ENCODE peak calls at places on chromosomes 4 and X, in six cellular contexts. E is aorta; C is epithelial cell of prostate; T is breast epithelium; F is ascending aorta; Q is effector memory CD4-positive, alpha-beta T cell. B is an unnamed sample.

GRCh38 chrX:69031181-69031580 is 134.1 kb downstream of the PJA1 start:
- DNase-seq in T (no peak), E (no peak), Q (no peak), C (no peak), F (peak), B (no peak)

GRCh38 chr4:186727977-186728519 is 4.4 kb upstream of the FAT1 start:
- DNase-seq in T (no peak), E (no peak), F (no peak), Q (no peak), C (no peak), B (no peak)

GRCh38 chr4:69104719-69105275 is 8.5 kb downstream of the UGT2B7 start:
- DNase-seq in Q (no peak), F (no peak), T (no peak), C (no peak), E (no peak), B (no peak)

GRCh38 chr4:159049780-159050375 is 53.0 kb upstream of the RAPGEF2 start:
- DNase-seq in E (no peak), F (no peak), T (no peak), C (no peak), Q (no peak), B (no peak)

GRCh38 chrX:40272786-40273185 is 175.0 kb upstream of the BCOR start:
- DNase-seq in E (no peak), Q (no peak), C (no peak), F (no peak), T (no peak), B (no peak)

GRCh38 chr4:67436742-67437141 is 108.6 kb downstream of the CENPC start:
- DNase-seq in F (no peak), C (peak), Q (no peak), T (no peak), E (no peak), B (no peak)

GRCh38 chrX:126770179-126770578 is 49.4 kb upstream of the PRR32 start:
- DNase-seq in Q (no peak), E (no peak), C (no peak), T (no peak), F (no peak), B (no peak)

GRCh38 chr4:78517050-78517652 is 34.4 kb upstream of the ANXA3 start:
- DNase-seq in F (no peak), Q (no peak), E (no peak), C (no peak), T (no peak), B (no peak)

GRCh38 chrX:79330022-79330421 is 37.1 kb downstream of the ITM2A start:
- DNase-seq in E (no peak), F (no peak), Q (no peak), C (no peak), T (no peak), B (no peak)

GRCh38 chr4:83629945-83630684 is 94.2 kb downstream of the GPAT3 start:
- DNase-seq in F (no peak), Q (no peak), T (no peak), C (peak), E (no peak), B (no peak)

GRCh38 chr4:123833156-123833555 is 436.6 kb downstream of the SPRY1 start:
- DNase-seq in C (no peak), E (no peak), T (no peak), Q (no peak), F (no peak), B (no peak)

GRCh38 chrX:53445977-53446376 is 11.8 kb upstream of the HSD17B10 start:
- DNase-seq in T (no peak), C (no peak), E (no peak), Q (no peak), F (no peak), B (no peak)

GRCh38 chr4:144754562-144755410 is 108.8 kb downstream of the HHIP start:
- DNase-seq in F (no peak), C (no peak), E (no peak), T (no peak), Q (no peak), B (no peak)

GRCh38 chrX:55702611-55703010 is 14.9 kb upstream of the RRAGB start:
- DNase-seq in Q (no peak), T (no peak), E (no peak), C (no peak), F (no peak), B (no peak)
- H3K27ac ChIP-seq in Q (no peak), T (no peak), E (no peak), C (no peak), F (no peak), B (no peak)

GRCh38 chr4:95251568-95251967 is 297.2 kb downstream of the UNC5C start:
- DNase-seq in Q (no peak), C (no peak), T (no peak), E (no peak), F (no peak), B (no peak)

GRCh38 chr4:95255396-95256107 is 293.2 kb downstream of the UNC5C start:
- DNase-seq in C (no peak), E (no peak), Q (no peak), F (no peak), T (no peak), B (no peak)

GRCh38 chr4:95248713-95249401 is 299.9 kb downstream of the UNC5C start:
- DNase-seq in E (no peak), Q (no peak), T (no peak), F (no peak), C (no peak), B (no peak)

GRCh38 chr4:95249402-95250043 is 299.2 kb downstream of the UNC5C start:
- DNase-seq in F (no peak), C (no peak), T (no peak), E (no peak), Q (no peak), B (no peak)

DNA sequence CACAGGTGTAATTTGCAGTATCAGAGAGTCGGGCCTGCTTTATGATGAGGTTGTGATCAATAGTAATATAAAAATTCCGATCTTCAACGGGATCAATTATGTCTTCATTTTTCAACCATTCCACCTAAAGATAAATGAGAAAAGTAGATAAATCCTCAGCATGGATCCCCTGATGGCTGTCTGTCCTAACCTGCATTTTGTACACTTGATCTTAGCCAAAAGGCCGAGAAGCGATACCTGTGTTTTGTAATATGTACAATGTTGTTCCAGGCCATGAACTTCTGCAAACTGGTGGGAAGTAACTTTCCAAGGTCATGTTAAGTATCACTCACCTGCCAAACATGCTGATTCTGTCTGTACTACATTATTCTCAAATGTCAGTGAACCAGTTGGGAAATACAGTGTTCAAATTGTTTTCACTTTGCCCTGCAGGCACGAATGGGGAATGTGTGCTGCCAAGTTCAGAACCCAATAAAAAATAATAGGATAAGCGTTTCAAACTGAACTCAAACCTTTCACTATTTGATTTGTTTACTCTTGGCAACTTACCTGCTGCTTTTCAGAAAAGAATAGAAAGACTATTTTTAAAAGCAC is 298.1 kb downstream of the UNC5C start:
- DNase-seq in T (no peak), C (peak), F (no peak), E (no peak), Q (no peak), B (no peak)
- H3K27ac ChIP-seq in T (no peak), C (no peak), F (no peak), E (no peak), Q (no peak), B (no peak)

DNA sequence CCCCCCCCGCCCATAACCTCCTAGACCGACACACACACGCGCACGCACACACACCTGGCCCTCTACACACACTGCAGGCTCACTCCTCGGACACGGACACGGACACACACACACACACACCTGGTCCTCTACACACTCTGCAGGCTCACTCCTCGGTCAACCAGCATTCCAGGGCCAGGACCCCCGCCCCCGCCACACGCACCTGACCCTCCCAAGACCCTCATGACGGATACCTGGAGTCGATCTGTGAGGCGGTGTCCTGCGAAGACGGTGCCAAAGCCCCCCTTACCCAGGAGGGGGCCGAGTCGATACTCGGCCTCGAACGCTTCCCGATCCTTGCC is 551 bp downstream of the PIM2 start:
- DNase-seq in E (no peak), C (no peak), F (no peak), Q (no peak), T (no peak), B (no peak)
- H3K27ac ChIP-seq in E (peak), C (peak), F (peak), Q (peak), T (peak), B (peak)

GRCh38 chr4:142347241-142347640 is 498.9 kb downstream of the INPP4B start:
- DNase-seq in Q (no peak), E (no peak), T (no peak), C (peak), F (no peak), B (no peak)

GRCh38 chr4:142345909-142346308 is 500.2 kb downstream of the INPP4B start:
- DNase-seq in C (no peak), Q (no peak), F (no peak), T (no peak), E (no peak), B (no peak)

GRCh38 chr4:142350886-142351285 is 495.2 kb downstream of the INPP4B start:
- DNase-seq in E (no peak), T (no peak), C (no peak), Q (no peak), F (no peak), B (no peak)

GRCh38 chr4:142351958-142352357 is 494.1 kb downstream of the INPP4B start:
- DNase-seq in E (no peak), F (no peak), C (no peak), Q (no peak), T (no peak), B (no peak)

GRCh38 chr4:142348489-142349076 is 497.5 kb downstream of the INPP4B start:
- DNase-seq in F (no peak), C (no peak), E (no peak), Q (no peak), T (no peak), B (no peak)
- H3K27ac ChIP-seq in F (no peak), C (peak), E (no peak), Q (no peak), T (no peak), B (no peak)

DNA sequence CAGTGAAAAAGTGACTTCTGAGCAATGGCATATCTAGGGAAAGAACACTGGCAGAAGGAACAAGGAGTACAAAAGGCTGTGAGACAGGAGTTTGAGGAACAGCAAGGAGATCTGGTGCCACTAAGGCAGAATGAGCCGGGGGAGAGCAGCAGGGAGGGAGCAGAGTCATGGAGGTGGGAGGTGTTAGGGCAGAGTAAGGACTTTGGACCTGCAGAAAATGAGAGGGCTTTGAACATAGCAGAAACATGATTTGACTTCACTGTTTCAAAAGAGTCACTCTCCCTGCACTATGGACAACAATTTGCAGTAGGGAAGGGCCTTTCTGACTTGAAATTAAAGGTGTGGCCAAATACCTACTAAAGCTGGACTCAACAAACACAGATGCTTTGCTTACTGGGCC is 356.2 kb downstream of the ADGRL3 start:
- DNase-seq in F (no peak), T (no peak), E (no peak), C (no peak), Q (no peak), B (no peak)
- H3K27ac ChIP-seq in F (peak), T (no peak), E (no peak), C (no peak), Q (no peak), B (no peak)

GRCh38 chr4:38925492-38926418 is 58.1 kb downstream of the FAM114A1 start:
- DNase-seq in C (no peak), E (no peak), Q (no peak), T (no peak), F (no peak), B (peak)
- H3K27ac ChIP-seq in C (no peak), E (no peak), Q (no peak), T (no peak), F (no peak), B (peak)

DNA sequence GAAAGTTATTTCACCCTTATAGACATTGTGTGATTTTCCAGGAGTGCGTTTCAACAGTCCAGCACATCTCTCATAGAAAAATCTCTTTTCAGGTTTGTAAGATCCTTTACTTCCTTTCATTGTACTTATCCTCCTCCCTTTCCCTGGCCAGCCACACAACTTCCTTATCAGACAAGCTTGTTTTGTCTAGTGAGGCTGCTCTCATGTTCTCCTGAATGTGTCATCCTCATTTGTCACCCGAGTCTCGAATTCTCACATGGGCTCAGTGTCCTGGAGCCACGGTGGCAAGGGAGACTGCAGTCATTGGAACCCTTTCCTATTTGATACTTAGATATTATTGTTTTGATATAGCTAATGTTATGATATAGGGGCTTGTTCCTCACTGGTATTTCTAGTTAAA is 16.9 kb downstream of the SYNPO2 start:
- DNase-seq in C (no peak), F (no peak), E (no peak), Q (no peak), T (no peak), B (no peak)
- H3K27ac ChIP-seq in C (no peak), F (peak), E (peak), Q (no peak), T (peak), B (no peak)

GRCh38 chr4:8275511-8275910 is 6.0 kb downstream of the HTRA3 start:
- DNase-seq in F (no peak), C (no peak), T (no peak), Q (no peak), E (no peak), B (no peak)
- H3K27ac ChIP-seq in F (peak), C (no peak), T (no peak), Q (no peak), E (no peak), B (no peak)

DNA sequence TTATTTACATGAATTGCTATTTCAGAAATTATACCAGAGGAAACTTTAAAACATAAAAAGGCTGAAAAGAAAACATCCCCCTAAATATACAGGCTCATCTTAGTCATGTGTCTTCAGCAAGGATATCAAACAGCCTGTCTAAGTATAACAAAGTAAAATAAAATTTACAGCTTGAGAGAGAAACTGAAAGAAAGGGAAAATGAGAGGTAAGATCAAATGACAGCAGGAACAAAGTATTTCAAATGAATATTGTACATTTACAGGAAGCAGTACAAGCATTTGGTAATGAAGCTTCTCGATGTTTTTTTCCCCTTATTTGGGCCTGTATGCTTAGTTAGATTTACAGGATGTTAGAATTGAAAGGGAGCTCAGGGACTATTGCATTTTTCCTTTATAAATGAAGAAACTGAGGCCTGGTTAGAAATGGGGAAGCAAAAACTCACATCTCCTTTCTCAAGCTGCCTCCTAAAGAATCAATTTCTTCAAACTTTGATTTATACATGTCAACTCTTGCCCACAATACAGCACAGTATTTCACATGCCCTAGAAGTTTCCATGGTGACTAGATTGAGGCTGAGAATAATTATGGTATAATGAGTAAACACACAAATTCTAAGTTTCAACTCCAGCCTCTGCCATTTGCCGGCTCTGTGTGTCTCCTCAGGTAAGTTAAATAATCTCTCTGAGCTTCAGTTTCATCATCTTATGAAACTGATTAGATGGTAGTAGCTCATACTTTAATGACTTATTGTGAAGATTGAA is 29.3 kb downstream of the DAPP1 start:
- DNase-seq in Q (no peak), F (no peak), E (no peak), T (no peak), C (no peak), B (no peak)
- H3K27ac ChIP-seq in Q (peak), F (no peak), E (no peak), T (no peak), C (no peak), B (no peak)

GRCh38 chr4:101697266-101697665 is 93.3 kb upstream of the BANK1 start:
- DNase-seq in C (no peak), T (no peak), Q (no peak), F (no peak), E (no peak), B (no peak)

GRCh38 chr4:101699441-101700117 is 91.0 kb upstream of the BANK1 start:
- DNase-seq in C (no peak), Q (no peak), F (no peak), T (no peak), E (no peak), B (no peak)

GRCh38 chr4:101706535-101707057 is 83.9 kb upstream of the BANK1 start:
- DNase-seq in T (no peak), F (no peak), C (no peak), E (no peak), Q (no peak), B (no peak)

GRCh38 chr4:101696276-101697010 is 94.1 kb upstream of the BANK1 start:
- DNase-seq in F (no peak), Q (no peak), E (no peak), C (no peak), T (no peak), B (no peak)

GRCh38 chr4:101701551-101701950 is 89.0 kb upstream of the BANK1 start:
- DNase-seq in E (no peak), Q (no peak), F (no peak), C (no peak), T (no peak), B (no peak)
- H3K27ac ChIP-seq in E (no peak), Q (no peak), F (no peak), C (no peak), T (no peak), B (no peak)

B was measured in substantia nigra.